ENCODE peak calls at places on chromosomes 11 and 22, in ten cellular contexts. J is tibial artery, W is kidney, C is SK-N-SH, V is A673, T is neuronal stem cell, E is GM23338, D is pancreas, Q is body of pancreas, K is adipocyte. F is an unnamed sample. For H3K4me1, the result is how much of the 10 kb centered on the place peaks cover.

GRCh38 chr22:49705216-49705600 is 122.5 kb downstream of the BRD1 start:
- DNase-seq in J (no peak), W (no peak), C (no peak), V (no peak), T (no peak), E (no peak), D (no peak), Q (no peak), K (no peak), F (no peak)

GRCh38 chr11:114172871-114173444 is 113.4 kb downstream of the ZBTB16 start:
- DNase-seq in J (no peak), W (no peak), C (no peak), V (peak), T (no peak), E (no peak), D (no peak), Q (no peak), K (no peak), F (no peak)

GRCh38 chr11:66360406-66361073 is 11.0 kb downstream of the SLC29A2 start:
- DNase-seq in J (no peak), W (no peak), C (no peak), V (no peak), T (no peak), E (no peak), D (no peak), Q (no peak), K (no peak), F (no peak)

GRCh38 chr11:67615455-67616430 is 9.0 kb downstream of the NDUFV1 start:
- DNase-seq in J (no peak), W (no peak), C (peak), V (peak), T (no peak), E (peak), D (peak), Q (peak), K (no peak), F (no peak)

GRCh38 chr11:122785156-122785605 is 53.1 kb upstream of the CRTAM start:
- DNase-seq in J (no peak), W (no peak), C (no peak), V (no peak), T (no peak), E (no peak), D (no peak), Q (no peak), K (no peak), F (peak)

GRCh38 chr22:46896568-46897245 is 134.3 kb downstream of the TBC1D22A start:
- DNase-seq in J (no peak), W (peak), C (no peak), V (no peak), T (no peak), E (no peak), D (no peak), Q (no peak), K (no peak), F (no peak)

GRCh38 chr11:74650498-74650897 is 58.1 kb downstream of the POLD3 start:
- DNase-seq in J (no peak), W (no peak), C (no peak), V (no peak), T (no peak), E (no peak), D (no peak), Q (no peak), K (no peak), F (no peak)

GRCh38 chr22:37996079-37996478 is 11.7 kb upstream of the SOX10 start:
- DNase-seq in J (no peak), W (no peak), C (peak), V (peak), T (no peak), E (no peak), D (no peak), Q (no peak), K (no peak), F (no peak)

GRCh38 chr22:43891360-43892182 is at the start of gene PNPLA5:
- DNase-seq in J (no peak), W (peak), C (peak), V (no peak), T (no peak), E (peak), D (no peak), Q (no peak), K (peak), F (no peak)

GRCh38 chr22:19397729-19398094 is 33.8 kb downstream of the HIRA start:
- DNase-seq in J (no peak), W (peak), C (no peak), V (no peak), T (no peak), E (no peak), D (no peak), Q (no peak), K (no peak), F (peak)

GRCh38 chr11:62922653-62923371 is 1.6 kb upstream of the CHRM1 start:
- DNase-seq in J (no peak), W (peak), C (no peak), V (peak), T (no peak), E (peak), D (no peak), Q (no peak), K (no peak), F (no peak)

GRCh38 chr11:34637303-34637702 is 16.4 kb downstream of the EHF start:
- DNase-seq in J (no peak), W (no peak), C (no peak), V (no peak), T (no peak), E (no peak), D (no peak), Q (no peak), K (no peak), F (no peak)
- H3K4me1 ChIP-seq in J (under half), W (under half), C (under half), V (under half), T (under half), E (under half), D (half or more), Q (half or more), K (under half), F (under half)

DNA sequence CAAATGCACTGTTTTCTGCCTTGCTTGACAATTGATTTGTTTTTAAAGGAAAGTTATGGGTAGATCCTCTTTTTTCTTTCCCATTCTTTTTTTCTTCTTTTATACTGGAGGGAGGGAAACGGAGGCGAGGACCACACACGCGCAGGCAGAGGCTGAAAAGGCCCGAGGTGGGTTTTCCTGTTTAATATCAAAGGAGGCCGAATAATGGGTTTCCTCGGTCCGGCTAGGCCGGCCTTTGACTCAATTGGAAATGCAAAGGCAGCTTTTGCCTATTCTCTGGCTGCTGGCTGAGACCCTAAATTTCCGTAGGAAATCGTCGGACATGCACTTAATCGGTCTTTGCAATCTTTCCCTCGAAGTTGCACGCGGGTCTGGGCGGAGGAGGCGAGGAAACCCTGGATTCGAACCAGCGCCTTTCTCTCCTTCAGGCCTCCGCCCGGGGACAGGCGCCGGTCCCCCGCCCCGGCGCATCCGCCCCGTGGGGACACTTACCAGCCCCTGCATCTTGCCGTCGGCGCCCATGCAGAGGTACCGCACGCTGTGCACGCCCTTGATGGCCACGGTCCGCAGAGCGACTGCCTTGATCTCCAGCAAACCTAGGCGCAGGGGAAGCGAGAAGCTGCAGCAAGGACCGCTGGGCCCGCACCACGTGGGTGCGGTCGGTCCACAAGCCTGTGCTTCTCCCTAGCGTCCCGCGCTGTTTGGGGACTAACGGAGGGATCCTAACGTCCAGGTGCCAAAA is 882 bp downstream of the FGF19 start:
- DNase-seq in J (no peak), W (no peak), C (no peak), V (no peak), T (no peak), E (peak), D (no peak), Q (no peak), K (no peak), F (no peak)
- H3K4me1 ChIP-seq in J (under half), W (under half), C (under half), V (under half), T (under half), E (under half), D (under half), Q (under half), K (under half), F (under half)

DNA sequence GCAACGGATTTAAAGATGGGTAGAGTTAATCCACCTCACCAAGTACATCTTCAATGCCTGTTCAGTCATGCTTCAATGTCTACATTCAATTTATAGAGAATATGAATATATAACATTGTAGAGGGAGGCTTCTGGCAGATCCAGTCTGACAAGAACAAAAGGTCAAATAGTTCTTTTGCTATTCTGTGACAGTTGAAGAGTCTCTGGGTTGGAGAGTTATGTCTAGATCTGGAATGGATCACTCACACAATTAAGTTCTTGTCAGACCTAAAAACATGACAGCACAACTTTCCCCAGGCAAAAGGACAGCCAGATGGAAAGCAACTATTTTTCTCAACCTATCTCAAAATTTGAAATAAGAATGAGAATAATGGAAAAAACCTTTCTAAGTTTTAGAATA is 15.3 kb upstream of the GAB2 start:
- DNase-seq in J (no peak), W (no peak), C (peak), V (no peak), T (no peak), E (no peak), D (no peak), Q (no peak), K (peak), F (no peak)
- H3K4me1 ChIP-seq in J (under half), W (under half), C (under half), V (under half), T (under half), E (under half), D (under half), Q (under half), K (under half), F (under half)

GRCh38 chr11:19714387-19715363 is 2.0 kb downstream of the NAV2 start:
- DNase-seq in J (peak), W (peak), C (peak), V (no peak), T (no peak), E (peak), D (peak), Q (no peak), K (peak), F (peak)

GRCh38 chr11:19713221-19714092 is 820 bp downstream of the NAV2 start:
- DNase-seq in J (no peak), W (peak), C (peak), V (no peak), T (no peak), E (peak), D (peak), Q (no peak), K (peak), F (no peak)

GRCh38 chr11:19714093-19714386 is 1.4 kb downstream of the NAV2 start:
- DNase-seq in J (no peak), W (peak), C (peak), V (no peak), T (no peak), E (peak), D (no peak), Q (no peak), K (peak), F (no peak)

GRCh38 chr11:19712281-19713220 is at the start of gene NAV2:
- DNase-seq in J (peak), W (peak), C (peak), V (peak), T (peak), E (peak), D (peak), Q (peak), K (peak), F (peak)

DNA sequence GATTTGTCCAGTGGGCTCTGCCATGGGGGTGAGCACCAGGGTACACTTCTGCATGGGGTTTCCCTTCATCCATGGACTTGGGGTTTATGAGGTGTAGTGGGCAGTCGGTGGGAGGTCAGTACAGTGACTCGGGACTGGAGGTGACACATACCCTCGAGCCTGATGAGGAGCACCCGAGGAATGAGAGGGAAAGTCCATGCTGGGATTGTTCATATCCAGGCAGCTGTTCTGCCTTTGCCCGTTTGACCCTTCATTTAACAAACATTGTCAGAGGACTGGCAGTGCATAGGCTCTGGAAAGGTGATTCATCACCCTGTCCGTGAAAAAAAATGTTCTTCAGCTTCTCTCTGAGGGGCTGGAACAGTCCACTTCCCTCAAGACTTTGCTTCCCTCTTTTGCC is 2.7 kb downstream of the NAV2 start:
- DNase-seq in J (no peak), W (no peak), C (no peak), V (no peak), T (no peak), E (no peak), D (no peak), Q (no peak), K (peak), F (no peak)
- H3K4me1 ChIP-seq in J (half or more), W (under half), C (half or more), V (under half), T (under half), E (under half), D (under half), Q (under half), K (half or more), F (under half)

DNA sequence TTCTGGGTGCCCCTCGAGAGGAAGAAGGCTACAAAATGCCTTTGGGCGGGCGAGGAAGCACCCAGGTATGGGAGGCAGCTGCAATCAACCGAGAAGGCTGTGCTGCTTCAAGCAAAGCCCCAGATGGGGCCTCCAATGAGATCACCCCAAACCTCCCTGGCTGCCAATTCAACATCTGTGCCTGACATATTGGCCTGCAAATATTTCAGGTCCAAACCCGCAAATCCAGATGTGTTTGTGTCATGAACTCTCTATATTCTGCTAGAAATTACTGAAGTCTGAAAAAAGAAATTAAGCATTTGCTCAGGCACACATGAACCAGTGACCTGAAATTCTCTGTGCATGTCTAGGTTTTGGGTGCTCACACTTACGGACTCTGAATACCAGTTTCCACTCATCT is 78.8 kb upstream of the RCN1 start:
- DNase-seq in J (no peak), W (no peak), C (no peak), V (no peak), T (no peak), E (no peak), D (no peak), Q (no peak), K (no peak), F (no peak)
- H3K4me1 ChIP-seq in J (under half), W (under half), C (under half), V (under half), T (under half), E (under half), D (under half), Q (under half), K (under half), F (under half)

DNA sequence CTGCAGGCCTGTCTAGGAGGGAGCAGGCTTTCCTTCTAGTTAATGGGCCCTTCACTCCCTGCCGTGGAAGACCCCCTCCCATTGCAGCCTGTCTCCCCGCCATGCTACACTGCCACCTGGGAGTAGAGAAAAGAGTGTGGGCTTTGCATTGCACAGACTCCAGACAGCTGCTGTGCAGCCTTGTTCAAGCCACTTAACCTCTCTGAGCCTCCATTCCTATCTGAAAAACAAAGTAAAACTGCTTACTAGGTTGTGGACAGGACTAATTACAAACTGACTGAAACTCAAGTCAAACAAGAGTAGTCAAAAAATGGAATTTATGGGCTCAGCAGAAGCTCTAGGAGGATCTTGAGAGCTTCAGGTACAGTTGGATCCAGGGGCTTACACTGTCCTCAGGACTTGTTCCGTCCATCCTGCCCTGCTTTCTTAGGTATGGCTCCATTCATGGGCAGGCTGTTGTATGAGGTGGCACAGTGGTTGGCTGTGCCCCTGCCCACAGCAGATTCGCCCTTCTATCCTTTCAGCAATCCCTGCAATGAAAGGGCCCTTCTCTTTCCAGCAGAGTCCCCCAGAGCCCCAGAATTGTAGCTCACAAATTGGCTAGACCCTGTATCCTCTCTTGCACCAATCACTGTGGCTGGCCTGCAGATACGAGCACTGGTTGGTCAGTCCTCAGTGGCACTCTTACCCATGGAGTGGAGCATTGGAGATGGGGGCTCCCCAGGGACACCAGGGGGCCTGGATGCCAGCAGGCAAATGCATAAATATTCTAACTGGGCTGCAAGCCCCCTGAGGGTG is 19.6 kb downstream of the PRDM11 start:
- DNase-seq in J (no peak), W (no peak), C (no peak), V (no peak), T (no peak), E (no peak), D (no peak), Q (no peak), K (no peak), F (no peak)
- H3K4me1 ChIP-seq in J (half or more), W (under half), C (under half), V (under half), T (under half), E (under half), D (under half), Q (under half), K (under half), F (under half)

GRCh38 chr11:110431212-110432073 is 1.7 kb downstream of the FDX1 start:
- DNase-seq in J (no peak), W (no peak), C (peak), V (peak), T (no peak), E (no peak), D (no peak), Q (no peak), K (peak), F (no peak)

GRCh38 chr11:110432713-110433392 is 3.1 kb downstream of the FDX1 start:
- DNase-seq in J (no peak), W (no peak), C (peak), V (peak), T (no peak), E (no peak), D (no peak), Q (no peak), K (peak), F (no peak)

GRCh38 chr11:110428956-110429613 is 663 bp upstream of the FDX1 start:
- DNase-seq in J (no peak), W (no peak), C (no peak), V (no peak), T (no peak), E (no peak), D (no peak), Q (no peak), K (no peak), F (peak)

GRCh38 chr11:110429614-110430266 is at the start of gene FDX1:
- DNase-seq in J (peak), W (peak), C (peak), V (peak), T (peak), E (peak), D (peak), Q (peak), K (peak), F (peak)

DNA sequence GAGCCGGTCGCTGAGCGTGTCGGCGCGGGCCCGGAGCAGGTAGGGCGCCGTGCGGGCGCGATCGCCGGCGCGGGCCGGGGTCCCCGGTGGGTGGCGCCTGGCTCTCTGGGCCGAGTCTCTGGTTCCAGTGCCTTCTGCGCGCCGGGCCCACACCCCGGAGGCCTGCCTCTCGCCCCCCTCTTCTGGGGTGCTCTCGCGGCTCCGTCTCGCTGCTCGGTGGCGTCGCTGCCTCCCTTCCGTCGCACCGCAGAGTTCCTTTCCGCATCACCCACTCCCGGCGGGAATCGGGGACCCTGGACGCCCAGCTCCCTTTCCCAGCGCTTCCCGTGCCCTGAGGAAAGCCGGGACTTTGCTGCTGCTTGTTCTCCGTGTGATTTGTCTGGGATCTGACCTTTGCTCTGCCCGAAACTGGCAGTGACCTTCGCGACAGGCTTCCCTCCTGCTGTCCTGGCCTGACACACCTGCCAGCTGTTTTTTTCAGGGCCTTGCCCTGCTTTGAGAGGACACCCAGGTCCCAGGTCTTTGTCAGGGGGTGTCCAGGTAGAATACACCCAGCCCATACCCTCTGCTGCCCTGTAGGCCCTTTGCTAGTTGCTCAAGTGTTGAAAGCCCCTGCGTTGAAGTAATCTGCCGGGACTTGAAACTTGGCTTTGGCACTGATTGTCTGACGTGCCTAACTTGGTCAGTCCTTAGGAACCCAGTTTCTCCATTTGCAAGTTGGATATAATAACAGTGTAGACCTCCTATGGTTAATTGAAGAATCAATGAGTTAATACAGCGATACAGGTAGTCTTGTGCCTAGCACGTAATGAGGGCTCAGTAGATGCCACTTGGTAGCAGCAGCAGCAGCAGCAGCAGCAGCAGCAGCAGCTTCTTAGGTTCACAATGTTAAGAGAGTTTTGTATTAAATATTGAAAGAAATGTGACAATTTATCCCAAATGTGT is 791 bp downstream of the FDX1 start:
- DNase-seq in J (peak), W (no peak), C (no peak), V (peak), T (peak), E (peak), D (peak), Q (peak), K (peak), F (peak)
- H3K4me1 ChIP-seq in J (under half), W (under half), C (under half), V (half or more), T (under half), E (under half), D (under half), Q (under half), K (under half), F (under half)

GRCh38 chr11:87252869-87253268 is 215.1 kb downstream of the TMEM135 start:
- DNase-seq in J (no peak), W (no peak), C (no peak), V (peak), T (no peak), E (no peak), D (no peak), Q (no peak), K (no peak), F (no peak)
- H3K4me1 ChIP-seq in J (under half), W (under half), C (under half), V (under half), T (under half), E (under half), D (under half), Q (under half), K (under half), F (under half)

F was measured in adrenal gland.